ENCODE peak calls at places on chromosomes 2 and 18, in ten cellular contexts. G is sigmoid colon, E is GM23338, W is HCT116, X is stomach, V is SK-N-MC, Q is breast epithelium, T is transverse colon, J is vagina, L is suprapubic skin. H is an unnamed sample.

GRCh38 chr2:224563537-224563936 is 21.6 kb downstream of the CUL3 start:
- DNase-seq in G (no peak), L (no peak), T (no peak), J (no peak), X (no peak), W (no peak), V (no peak), Q (no peak), E (no peak), H (no peak)

GRCh38 chr2:30894498-30895119 is 87.4 kb upstream of the CAPN13 start:
- DNase-seq in J (no peak), L (no peak), X (no peak), Q (no peak), T (no peak), E (no peak), V (no peak), G (no peak), W (no peak), H (no peak)

GRCh38 chr2:226440119-226440917 is 359.3 kb downstream of the IRS1 start:
- DNase-seq in T (no peak), E (no peak), Q (no peak), V (no peak), G (no peak), J (no peak), W (no peak), X (no peak), L (no peak), H (no peak)

GRCh38 chr2:63667132-63667531 is 78.4 kb downstream of the MDH1 start:
- DNase-seq in L (no peak), J (no peak), E (no peak), W (no peak), X (no peak), T (no peak), Q (peak; percentile 57), V (no peak), G (no peak), H (no peak)

GRCh38 chr18:30234755-30235154 is 807.8 kb downstream of the DSC3 start:
- DNase-seq in T (no peak), L (no peak), J (no peak), X (no peak), G (no peak), E (no peak), V (no peak), Q (no peak), W (no peak), H (no peak)

GRCh38 chr2:177902395-177903160 is 170.0 kb downstream of the PDE11A start:
- DNase-seq in G (no peak), L (no peak), V (no peak), Q (no peak), X (no peak), T (no peak), E (no peak), W (no peak), J (no peak), H (no peak)

GRCh38 chr2:145987797-145988196 is 1467.9 kb upstream of the ZEB2 start:
- DNase-seq in W (no peak), T (no peak), J (no peak), Q (no peak), G (no peak), V (no peak), X (no peak), L (no peak), E (no peak), H (no peak)

GRCh38 chr2:3149441-3150217 is 228.0 kb downstream of the EIPR1 start:
- DNase-seq in T (no peak), J (no peak), L (no peak), V (no peak), Q (no peak), W (no peak), E (no peak), G (no peak), X (no peak), H (peak; percentile 9)

GRCh38 chr2:241120440-241120839 is 18.4 kb upstream of the MTERF4 start:
- DNase-seq in G (no peak), V (no peak), Q (no peak), W (no peak), T (no peak), L (no peak), X (no peak), E (no peak), J (no peak), H (no peak)

GRCh38 chr2:241123816-241124536 is 21.9 kb upstream of the MTERF4 start:
- DNase-seq in L (peak; percentile 79), G (peak; percentile 52), Q (peak; percentile 79), X (peak; percentile 87), E (no peak), J (no peak), V (no peak), W (no peak), T (peak; percentile 70), H (peak; percentile 88)

GRCh38 chr2:241121008-241121407 is 18.9 kb upstream of the MTERF4 start:
- DNase-seq in W (no peak), V (no peak), T (no peak), E (no peak), J (no peak), G (peak; percentile 4), L (no peak), X (no peak), Q (no peak), H (no peak)

GRCh38 chr2:241125626-241126025 is 23.5 kb upstream of the MTERF4 start:
- DNase-seq in Q (no peak), V (no peak), W (no peak), T (no peak), J (no peak), X (no peak), L (peak; percentile 68), E (no peak), G (peak; percentile 43), H (no peak)

DNA sequence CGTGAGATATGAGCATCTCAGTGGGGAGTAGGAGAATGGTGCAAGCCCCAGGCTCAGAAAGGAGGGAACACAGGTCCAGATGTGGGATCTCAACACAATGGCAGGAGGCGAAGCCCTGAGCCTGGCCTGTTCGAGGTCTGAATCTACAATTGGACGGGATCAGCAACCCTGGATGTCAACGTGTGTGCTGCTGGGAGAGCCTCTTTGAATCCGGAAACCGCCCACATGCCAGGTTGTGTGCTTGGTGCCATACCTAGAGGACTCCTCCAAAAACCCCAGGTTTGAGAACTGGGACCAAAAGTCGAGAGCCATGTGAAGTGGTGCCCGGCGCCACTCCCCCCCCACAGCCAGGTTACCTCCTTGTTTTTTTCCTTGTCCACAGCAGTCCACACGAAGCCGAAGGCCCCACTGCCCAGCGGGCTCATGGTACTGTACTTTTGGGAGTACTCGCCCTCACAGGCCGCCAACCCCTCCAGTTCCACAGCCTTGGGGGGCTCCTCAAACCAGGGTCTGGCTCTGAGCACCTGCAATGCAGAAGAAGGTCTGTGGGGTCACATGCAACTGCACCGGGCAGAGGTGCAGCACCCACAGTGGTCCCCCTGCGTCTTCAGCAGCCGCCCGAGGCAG is 20.4 kb upstream of the MTERF4 start:
- DNase-seq in W (no peak), T (no peak), E (no peak), G (peak; percentile 41), X (no peak), V (no peak), L (peak; percentile 53), Q (no peak), J (no peak), H (no peak)
- H3K36me3 ChIP-seq in W (peaks cover 2% of the 10 kb centered on the region), T (no peaks in the 10 kb centered on the region), E (peaks cover 12% of the 10 kb centered on the region), G (no peaks in the 10 kb centered on the region), X (no peaks in the 10 kb centered on the region), V (peaks cover 23% of the 10 kb centered on the region), L (peaks cover 9% of the 10 kb centered on the region), Q (no peaks in the 10 kb centered on the region), J (no peaks in the 10 kb centered on the region), H (no peaks in the 10 kb centered on the region)

DNA sequence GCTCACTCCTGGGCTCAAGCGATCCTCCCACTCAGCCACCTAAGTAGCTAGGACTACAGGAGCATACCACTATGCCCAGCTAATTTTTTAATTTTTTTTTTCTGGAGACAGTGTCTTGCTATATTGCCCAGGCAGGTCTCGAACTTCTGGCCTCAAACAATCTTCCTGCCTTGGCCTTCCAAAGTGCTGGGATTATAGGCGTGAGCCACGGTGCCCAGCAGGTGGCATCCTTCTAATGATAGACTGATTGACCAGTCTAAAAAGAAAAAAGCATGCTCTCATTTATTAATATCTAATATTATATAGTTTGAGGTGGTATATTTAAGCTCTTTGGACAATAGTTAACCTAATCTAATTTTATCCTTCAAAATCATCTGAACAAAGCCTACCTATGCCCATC is 198.6 kb downstream of the CAMKMT start:
- DNase-seq in L (no peak), X (peak; percentile 31), T (no peak), W (no peak), Q (no peak), V (no peak), J (no peak), G (no peak), E (no peak), H (no peak)
- TF ChIP-seq POLR2AphosphoS5 in L (no peak), X (no peak), T (no peak), W (no peak), Q (no peak), V (no peak), J (no peak), G (no peak), E (no peak), H (no peak)

GRCh38 chr2:68809324-68810240 is 61.6 kb downstream of the BMP10 start:
- DNase-seq in Q (peak; percentile 69), X (no peak), T (no peak), L (no peak), G (no peak), E (no peak), V (no peak), J (no peak), W (no peak), H (no peak)
- H3K27ac ChIP-seq in Q (peak overlapping the region; percentile 84), X (no peak overlapping the region), T (no peak overlapping the region), L (no peak overlapping the region), G (no peak overlapping the region), E (no peak overlapping the region), V (no peak overlapping the region), J (no peak overlapping the region), W (no peak overlapping the region), H (no peak overlapping the region)

GRCh38 chr2:9390991-9391390 is 32.3 kb downstream of the ITGB1BP1 start:
- DNase-seq in T (no peak), G (no peak), E (no peak), W (no peak), J (no peak), Q (no peak), L (no peak), X (no peak), V (no peak), H (no peak)

GRCh38 chr2:9388950-9389911 is 34.1 kb downstream of the ITGB1BP1 start:
- DNase-seq in J (no peak), V (no peak), L (no peak), W (no peak), T (no peak), Q (no peak), X (no peak), G (peak; percentile 58), E (no peak), H (no peak)

GRCh38 chr2:9391961-9392695 is 31.2 kb downstream of the ITGB1BP1 start:
- DNase-seq in T (no peak), G (no peak), E (no peak), J (no peak), L (no peak), V (no peak), Q (no peak), W (no peak), X (no peak), H (no peak)

GRCh38 chr2:9388102-9388735 is 35.1 kb downstream of the ITGB1BP1 start:
- DNase-seq in V (no peak), T (no peak), W (no peak), G (peak; percentile 58), X (no peak), J (no peak), L (no peak), Q (no peak), E (no peak), H (no peak)

DNA sequence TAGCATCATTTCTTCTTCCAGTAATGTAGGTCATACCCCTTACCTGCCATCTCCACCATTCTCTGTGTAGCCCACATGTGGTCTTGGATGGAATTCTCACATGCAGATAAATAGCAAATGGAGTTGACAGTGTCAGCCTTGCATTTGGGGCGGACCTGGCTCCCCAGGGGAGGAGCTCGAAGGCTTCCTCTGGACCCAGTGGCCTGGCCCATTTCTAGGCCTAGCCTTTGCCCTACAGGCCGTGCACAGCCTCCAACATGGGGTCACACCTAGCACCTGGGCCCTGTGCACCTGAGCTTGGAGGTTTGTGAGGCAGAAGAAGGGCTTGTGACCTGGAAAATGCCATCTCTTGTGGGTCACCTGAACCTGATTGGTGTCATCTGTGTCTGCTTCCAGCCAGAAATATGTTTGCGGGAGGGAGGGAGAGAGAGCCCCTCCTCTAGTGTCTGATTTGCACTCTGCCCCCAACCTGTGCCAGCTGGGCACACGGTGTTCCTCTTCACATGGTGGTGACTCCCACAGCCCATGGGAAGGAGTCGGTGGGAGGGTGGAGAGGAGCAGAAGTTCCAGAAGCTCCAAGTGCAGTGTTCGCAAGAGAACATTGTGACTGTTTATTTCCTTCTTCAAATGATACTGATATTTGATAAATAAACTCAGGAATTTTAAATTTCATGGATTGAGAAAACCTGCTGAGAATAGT is 33.0 kb downstream of the ITGB1BP1 start:
- DNase-seq in J (no peak), E (no peak), W (no peak), X (no peak), V (no peak), T (no peak), L (no peak), Q (no peak), G (no peak), H (no peak)
- H3K36me3 ChIP-seq in J (no peaks in the 10 kb centered on the region), E (no peaks in the 10 kb centered on the region), W (no peaks in the 10 kb centered on the region), X (peaks cover 8% of the 10 kb centered on the region), V (peaks cover 7% of the 10 kb centered on the region), T (no peaks in the 10 kb centered on the region), L (peaks cover 68% of the 10 kb centered on the region), Q (no peaks in the 10 kb centered on the region), G (peaks cover 69% of the 10 kb centered on the region), H (no peaks in the 10 kb centered on the region)